ENCODE peak calls at places on chromosomes 7 and 10, in nine cellular contexts. A is astrocyte, E is OCI-LY7, J is GM23338, P is A549, D is gastrocnemius medialis, I is heart left ventricle, V is right lobe of liver, U is Peyer's patch. T is an unnamed sample. For H3K4me1, the result is how much of the 10 kb centered on the place peaks cover.

GRCh38 chr7:11021468-11021867 is 47.8 kb downstream of the PHF14 start:
- DNase-seq in E (no peak), V (no peak), U (no peak), J (no peak), P (no peak), A (no peak), D (no peak), I (no peak), T (no peak)

GRCh38 chr7:105118612-105119600 is 104.9 kb downstream of the KMT2E start:
- DNase-seq in I (no peak), V (no peak), P (no peak), A (no peak), E (peak), D (no peak), J (no peak), U (no peak), T (no peak)

GRCh38 chr7:140676303-140676702 is 3.6 kb downstream of the ADCK2 start:
- DNase-seq in A (no peak), V (no peak), D (no peak), P (no peak), U (no peak), I (no peak), J (no peak), E (peak), T (no peak)

GRCh38 chr10:72353963-72354355 is 760 bp downstream of the DNAJB12 start:
- DNase-seq in E (no peak), P (peak), I (peak), D (no peak), J (peak), U (no peak), A (peak), V (peak), T (no peak)

GRCh38 chr7:159116581-159117339 is 27.9 kb downstream of the VIPR2 start:
- DNase-seq in A (no peak), P (no peak), U (no peak), I (peak), V (no peak), E (no peak), J (no peak), D (no peak), T (no peak)

GRCh38 chr10:101297901-101298451 is 56.0 kb upstream of the BTRC start:
- DNase-seq in I (no peak), A (peak), V (peak), D (peak), U (peak), P (peak), J (peak), E (peak), T (peak)

GRCh38 chr10:22853906-22854447 is 73.9 kb upstream of the ARMC3 start:
- DNase-seq in I (no peak), D (no peak), U (no peak), A (peak), P (no peak), V (no peak), E (no peak), J (no peak), T (no peak)

GRCh38 chr10:8375137-8375536 is 320.6 kb downstream of the GATA3 start:
- DNase-seq in A (no peak), J (no peak), V (no peak), U (no peak), P (no peak), I (no peak), D (no peak), E (no peak), T (no peak)

GRCh38 chr10:28564905-28565304 is 32.0 kb downstream of the WAC start:
- DNase-seq in J (no peak), P (no peak), A (peak), V (no peak), D (no peak), E (no peak), I (no peak), U (no peak), T (no peak)

GRCh38 chr10:17562572-17562971 is 54.6 kb downstream of the HACD1 start:
- DNase-seq in V (no peak), J (peak), U (no peak), I (no peak), E (no peak), D (peak), A (peak), P (no peak), T (no peak)

GRCh38 chr7:93992423-93993110 is 11.6 kb downstream of the BET1 start:
- DNase-seq in A (no peak), D (no peak), P (no peak), U (no peak), I (no peak), E (peak), V (no peak), J (no peak), T (no peak)

GRCh38 chr7:4683884-4684565 is 1.9 kb downstream of the FOXK1 start:
- DNase-seq in P (no peak), I (peak), J (no peak), D (peak), E (peak), A (peak), V (peak), U (peak), T (peak)

GRCh38 chr10:4370376-4370775 is 455.6 kb upstream of the AKR1E2 start:
- DNase-seq in I (no peak), P (no peak), J (no peak), E (no peak), V (no peak), U (no peak), A (peak), D (no peak), T (no peak)

GRCh38 chr7:37201003-37201875 is 247.4 kb downstream of the ELMO1 start:
- DNase-seq in E (peak), U (peak), P (peak), A (peak), V (peak), D (peak), I (peak), J (peak), T (peak)
- H3K27ac ChIP-seq in E (peak), U (peak), P (peak), A (no peak), V (peak), D (peak), I (peak), J (no peak), T (peak)

GRCh38 chr10:86968271-86968993 is at the start of gene ADIRF:
- DNase-seq in P (no peak), V (peak), D (no peak), J (peak), U (peak), I (peak), E (no peak), A (no peak), T (peak)
- H3K4me1 ChIP-seq in P (under half), V (under half), D (under half), J (under half), U (under half), I (under half), E (under half), A (under half), T (under half)

GRCh38 chr10:63200416-63200815 is 67.3 kb downstream of the NRBF2 start:
- DNase-seq in D (no peak), J (peak), I (no peak), U (no peak), E (no peak), V (no peak), A (no peak), P (no peak), T (no peak)

GRCh38 chr10:63197304-63198092 is 64.4 kb downstream of the NRBF2 start:
- DNase-seq in J (no peak), E (no peak), A (peak), I (no peak), P (no peak), U (no peak), V (no peak), D (no peak), T (no peak)

GRCh38 chr10:63199716-63200115 is 66.6 kb downstream of the NRBF2 start:
- DNase-seq in P (no peak), D (no peak), V (no peak), E (no peak), I (no peak), U (no peak), J (peak), A (no peak), T (no peak)

GRCh38 chr10:63204667-63205391 is 71.7 kb downstream of the NRBF2 start:
- DNase-seq in D (no peak), U (no peak), A (no peak), I (no peak), J (no peak), P (no peak), V (no peak), E (no peak), T (peak)

GRCh38 chr10:63201118-63201517 is 68.0 kb downstream of the NRBF2 start:
- DNase-seq in I (no peak), E (no peak), U (no peak), A (no peak), V (no peak), J (no peak), D (no peak), P (no peak), T (no peak)
- H3K27ac ChIP-seq in I (no peak), E (no peak), U (no peak), A (no peak), V (no peak), J (no peak), D (no peak), P (no peak), T (no peak)

GRCh38 chr7:92830047-92830446 is 6.3 kb downstream of the CDK6 start:
- DNase-seq in A (no peak), D (no peak), I (no peak), J (no peak), V (no peak), P (no peak), E (no peak), U (no peak), T (no peak)
- H3K4me1 ChIP-seq in A (under half), D (under half), I (under half), J (half or more), V (under half), P (half or more), E (under half), U (under half), T (under half)

DNA sequence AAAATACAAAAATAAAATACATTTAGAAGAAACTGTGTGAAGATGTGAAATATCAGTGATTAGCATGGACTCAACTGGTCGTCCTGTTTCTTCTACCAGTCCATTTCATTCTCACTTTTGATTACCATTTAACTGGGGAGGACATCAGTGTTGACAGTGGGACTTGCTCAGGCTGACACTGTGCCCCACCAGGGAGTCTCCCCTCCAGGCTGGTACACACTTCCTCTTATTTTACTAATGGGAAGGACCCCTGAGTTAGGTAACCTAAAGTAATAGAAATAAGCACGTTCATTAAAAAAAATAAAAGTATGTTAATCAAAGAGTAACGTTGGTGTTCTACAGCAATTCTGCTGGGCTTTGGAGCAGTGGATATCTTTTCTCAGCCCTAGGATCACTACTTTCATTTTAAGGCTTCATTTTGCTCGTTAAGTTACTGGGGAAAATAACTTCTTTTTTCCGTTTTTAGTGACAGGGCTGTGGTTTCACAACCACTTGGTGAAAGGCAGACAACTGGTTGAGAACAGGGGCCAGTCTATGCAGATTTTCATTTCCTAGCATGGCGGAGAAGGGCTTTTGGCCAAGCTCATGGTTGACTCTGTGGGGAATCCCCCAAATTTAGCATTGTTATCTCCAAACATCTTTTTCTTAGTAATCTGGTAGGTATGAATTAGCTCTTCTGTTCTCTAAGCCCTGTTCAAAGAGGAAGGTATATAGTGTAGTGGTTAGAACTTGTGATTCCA is 2.1 kb downstream of the SNX10 start:
- DNase-seq in D (no peak), U (no peak), E (peak), J (no peak), A (no peak), I (no peak), V (no peak), P (no peak), T (peak)
- H3K27ac ChIP-seq in D (no peak), U (peak), E (peak), J (no peak), A (no peak), I (no peak), V (no peak), P (no peak), T (peak)

GRCh38 chr7:2757904-2758672 is 70.1 kb downstream of the AMZ1 start:
- DNase-seq in E (no peak), U (peak), V (no peak), A (peak), D (no peak), P (peak), J (no peak), I (peak), T (peak)

GRCh38 chr7:2758673-2759603 is 70.9 kb downstream of the AMZ1 start:
- DNase-seq in D (no peak), P (no peak), J (no peak), E (no peak), A (no peak), V (no peak), U (no peak), I (no peak), T (peak)

GRCh38 chr7:2759736-2760097 is 71.7 kb downstream of the AMZ1 start:
- DNase-seq in E (no peak), U (no peak), P (no peak), V (no peak), J (no peak), A (no peak), D (no peak), I (no peak), T (no peak)

GRCh38 chr7:2754912-2755311 is 66.9 kb downstream of the AMZ1 start:
- DNase-seq in D (no peak), E (no peak), A (no peak), I (no peak), V (no peak), J (no peak), U (no peak), P (no peak), T (no peak)

DNA sequence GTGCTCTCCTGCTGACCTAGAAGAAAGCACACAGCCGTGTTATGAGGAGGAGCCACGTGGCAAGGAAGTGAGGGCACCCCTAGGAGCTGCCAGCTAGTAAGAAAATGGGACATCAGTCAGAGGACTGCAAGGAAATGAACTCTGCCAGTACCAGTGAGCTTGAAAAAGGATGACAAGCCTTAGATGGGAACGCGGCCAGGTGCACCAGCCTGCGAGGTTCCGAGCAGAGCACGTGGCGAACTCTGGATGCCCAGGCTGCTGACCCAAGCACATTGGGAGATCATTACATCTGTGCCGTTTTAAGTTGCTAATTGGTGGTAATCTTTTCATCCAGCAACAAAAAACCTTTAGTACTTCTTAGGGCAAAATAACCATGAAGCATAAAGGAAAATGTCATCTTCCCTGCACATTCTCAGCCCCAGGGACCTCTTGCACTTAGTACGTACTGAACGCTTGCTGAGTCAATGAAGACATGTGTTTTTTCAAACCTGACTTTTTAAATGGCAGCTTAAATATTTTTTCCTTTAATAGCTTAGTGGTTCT is 69.4 kb downstream of the AMZ1 start:
- DNase-seq in V (no peak), P (peak), I (peak), J (no peak), D (peak), E (no peak), A (no peak), U (no peak), T (no peak)
- H3K4me1 ChIP-seq in V (under half), P (under half), I (under half), J (under half), D (under half), E (under half), A (under half), U (under half), T (under half)

DNA sequence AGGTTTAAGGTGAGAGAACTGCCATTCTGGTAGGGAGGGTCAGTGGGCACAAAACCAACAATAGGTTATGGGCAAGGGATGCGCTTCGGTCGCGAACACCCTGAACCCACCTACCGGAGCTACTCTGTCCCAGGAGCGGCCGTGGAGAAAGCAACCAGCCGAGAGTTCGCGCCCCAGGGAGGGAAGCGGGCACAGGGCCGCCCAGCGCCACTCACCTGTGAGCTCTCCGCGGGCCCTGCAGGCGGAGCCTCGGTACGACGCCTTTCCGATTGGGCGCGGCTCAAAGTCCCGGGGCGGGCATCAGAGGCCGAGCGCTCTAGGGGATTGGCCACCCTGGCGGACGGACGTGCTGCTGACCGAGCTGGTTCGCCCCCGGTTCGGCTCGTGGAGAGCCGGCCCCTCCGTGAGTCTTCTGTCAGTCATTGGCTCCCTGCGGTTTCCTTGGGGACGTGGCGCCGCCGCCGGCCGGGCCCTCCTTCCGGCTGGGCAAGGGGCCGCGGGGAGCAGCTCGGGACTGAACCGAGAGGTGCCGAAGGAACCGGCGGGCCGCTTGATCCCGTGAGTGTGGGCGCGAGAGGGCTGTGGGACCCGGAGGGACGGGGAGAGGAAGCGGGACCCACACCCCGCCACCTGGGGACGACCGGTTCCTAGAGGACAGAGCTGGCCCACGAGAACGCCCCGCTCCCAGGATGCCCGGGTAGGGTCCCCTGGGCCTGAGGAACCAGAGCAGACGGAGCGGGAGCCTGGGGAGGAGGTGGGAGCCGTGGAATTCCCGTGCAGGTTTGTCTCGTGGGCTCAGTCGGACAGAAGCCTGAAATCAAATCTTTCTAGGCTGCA is at the start of gene ENTPD7:
- DNase-seq in J (peak), A (peak), D (peak), P (peak), U (peak), V (peak), I (peak), E (peak), T (peak)
- H3K27ac ChIP-seq in J (no peak), A (peak), D (peak), P (peak), U (peak), V (no peak), I (no peak), E (no peak), T (peak)

DNA sequence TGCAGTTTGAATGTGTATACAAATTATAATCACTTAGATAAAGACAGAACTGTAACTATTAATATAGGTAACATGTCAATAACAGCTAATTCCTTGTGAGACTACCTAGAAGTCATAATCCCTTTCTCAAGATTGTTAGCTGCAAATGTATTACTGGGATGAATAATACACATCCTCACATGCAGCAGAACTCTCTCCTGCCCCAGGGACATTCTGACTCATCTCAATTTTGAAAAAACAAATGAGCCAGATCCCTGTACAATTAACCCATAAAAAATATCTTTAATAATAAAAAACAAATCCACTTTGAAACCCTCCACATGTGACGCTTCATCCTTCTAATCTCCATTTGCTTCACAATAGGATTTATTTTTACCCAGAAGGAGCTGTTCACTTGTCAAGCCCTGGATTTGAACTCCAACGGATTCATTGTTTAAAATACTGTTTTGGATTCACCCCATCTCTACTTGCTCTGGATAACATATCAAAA is 428.4 kb upstream of the TEX47 start:
- DNase-seq in A (no peak), V (no peak), D (no peak), P (no peak), I (no peak), J (no peak), U (no peak), E (no peak), T (no peak)
- H3K4me1 ChIP-seq in A (under half), V (under half), D (under half), P (under half), I (under half), J (under half), U (under half), E (under half), T (under half)

T was measured in small intestine.